ENCODE peak calls at places on chromosomes 2 and 18, in four cellular contexts. C is HepG2, J is K562, F is H1. I is an unnamed sample.

GRCh38 chr2:66803651-66804050 is 368.7 kb downstream of the MEIS1 start:
- DNase-seq in C (no peak), F (no peak), J (no peak), I (no peak)

GRCh38 chr2:101900375-101900774 is 91.4 kb upstream of the IL1R2 start:
- DNase-seq in J (no peak), C (no peak), F (no peak), I (no peak)

GRCh38 chr2:174836345-174836999 is 72.2 kb upstream of the CHRNA1 start:
- DNase-seq in F (no peak), J (no peak), C (no peak), I (no peak)

GRCh38 chr2:98387478-98387877 is 41.2 kb downstream of the CNGA3 start:
- DNase-seq in C (no peak), F (no peak), J (no peak), I (no peak)

GRCh38 chr18:75923169-75923568 is 495.7 kb upstream of the SMIM21 start:
- DNase-seq in C (no peak), F (no peak), J (no peak), I (no peak)

GRCh38 chr2:29108225-29108624 is 7.0 kb upstream of the CLIP4 start:
- DNase-seq in C (peak), F (no peak), J (no peak), I (no peak)

GRCh38 chr18:41532344-41533086 is 422.5 kb upstream of the PIK3C3 start:
- DNase-seq in C (no peak), F (no peak), J (no peak), I (no peak)

GRCh38 chr2:229445013-229445412 is 173.9 kb upstream of the PID1 start:
- DNase-seq in J (no peak), F (peak), C (peak), I (no peak)

GRCh38 chr2:199019898-199020507 is 437.7 kb downstream of the SATB2 start:
- DNase-seq in F (no peak), C (peak), J (no peak), I (peak)

GRCh38 chr2:9844036-9844483 is 786 bp downstream of the TAF1B start:
- DNase-seq in C (no peak), F (no peak), J (no peak), I (no peak)

GRCh38 chr2:233816771-233817170 is 37.6 kb downstream of the HJURP start:
- DNase-seq in J (no peak), C (no peak), F (no peak), I (no peak)

GRCh38 chr18:23239885-23240608 is 104.8 kb downstream of the CABLES1 start:
- DNase-seq in J (no peak), C (no peak), F (no peak), I (no peak)

GRCh38 chr2:235703711-235704295 is 210.0 kb downstream of the AGAP1 start:
- DNase-seq in F (no peak), J (no peak), C (no peak), I (no peak)

GRCh38 chr2:55168221-55169154 is 63.6 kb downstream of the CLHC1 start:
- DNase-seq in J (no peak), F (no peak), C (peak), I (no peak)

GRCh38 chr2:202564226-202564625 is 70.5 kb upstream of the FAM117B start:
- DNase-seq in F (no peak), J (no peak), C (no peak), I (no peak)

GRCh38 chr2:191467113-191467512 is 210.8 kb upstream of the NABP1 start:
- DNase-seq in J (no peak), F (no peak), C (no peak), I (no peak)
- TF ChIP-seq ATF2 in J (no peak), F (no peak), C (no peak), I (no peak)

GRCh38 chr2:126886201-126886905 is 12.3 kb upstream of the TEX51 start:
- DNase-seq in C (peak), F (peak), J (peak), I (peak)

GRCh38 chr2:126885701-126886121 is 13.0 kb upstream of the TEX51 start:
- DNase-seq in C (no peak), J (no peak), F (no peak), I (peak)

GRCh38 chr2:126886906-126887280 is 11.8 kb upstream of the TEX51 start:
- DNase-seq in F (no peak), C (no peak), J (no peak), I (no peak)

GRCh38 chr2:126883661-126884030 is 15.0 kb upstream of the TEX51 start:
- DNase-seq in J (no peak), C (no peak), F (no peak), I (no peak)

GRCh38 chr2:126884861-126885481 is 13.7 kb upstream of the TEX51 start:
- DNase-seq in C (no peak), F (no peak), J (no peak), I (no peak)
- TF ChIP-seq ATF2 in C (no peak), F (no peak), J (no peak), I (no peak)

GRCh38 chr2:182792441-182792840 is 74.0 kb downstream of the FRZB start:
- DNase-seq in J (no peak), F (no peak), C (no peak), I (no peak)
- TF ChIP-seq ATF2 in J (no peak), F (no peak), C (no peak), I (no peak)

DNA sequence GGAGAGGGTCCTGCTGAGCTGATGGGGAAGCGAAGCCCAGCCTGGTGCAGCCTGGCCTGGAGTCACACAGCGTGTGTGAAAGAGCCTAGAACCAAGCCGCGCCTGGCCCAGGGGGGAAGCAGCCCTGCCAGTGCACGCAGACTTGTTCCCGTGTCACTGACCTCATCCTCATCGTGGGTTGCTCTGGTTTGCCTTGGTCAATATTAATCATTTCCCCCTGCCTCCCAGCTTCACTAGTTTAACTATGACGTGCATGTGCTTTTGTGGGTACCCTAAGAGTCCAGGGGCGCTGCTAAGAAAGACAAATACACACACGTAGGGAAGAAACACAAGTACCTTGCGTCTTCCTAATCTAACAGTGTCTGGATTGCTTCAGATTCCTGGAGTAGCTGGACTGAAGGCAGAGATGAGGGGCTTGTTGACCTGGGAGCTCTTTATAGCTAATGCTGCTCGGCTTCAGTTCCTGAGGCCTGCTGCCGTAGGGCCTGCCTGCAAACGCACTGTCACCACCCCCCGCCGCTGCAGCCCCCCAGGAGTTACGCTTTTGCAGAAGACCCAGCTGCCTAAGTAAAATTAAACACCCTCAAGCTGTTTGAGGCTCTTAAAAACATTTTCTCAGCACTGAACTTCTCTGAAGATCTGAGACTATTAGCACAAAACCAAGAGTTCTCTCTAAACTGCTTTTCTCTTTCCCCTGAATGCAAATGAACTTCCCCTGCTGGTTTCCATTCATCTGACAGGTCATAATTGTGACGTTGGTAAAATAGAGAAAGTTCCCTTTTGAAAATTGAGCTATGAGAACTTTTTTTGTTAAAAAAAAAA is 159.2 kb downstream of the FAM210A start:
- DNase-seq in C (no peak), J (no peak), F (no peak), I (no peak)
- TF ChIP-seq ATF2 in C (no peak), J (no peak), F (no peak), I (no peak)

GRCh38 chr2:119480184-119480583 is 44.1 kb downstream of the SCTR start:
- DNase-seq in F (no peak), C (no peak), J (no peak), I (no peak)

GRCh38 chr2:119480718-119481142 is 43.6 kb downstream of the SCTR start:
- DNase-seq in F (no peak), J (peak), C (peak), I (no peak)

GRCh38 chr2:119476301-119477117 is 44.9 kb downstream of the TMEM37 start:
- DNase-seq in F (peak), J (peak), C (peak), I (peak)

GRCh38 chr2:119475857-119476244 is 44.2 kb downstream of the TMEM37 start:
- DNase-seq in C (no peak), F (no peak), J (no peak), I (no peak)

DNA sequence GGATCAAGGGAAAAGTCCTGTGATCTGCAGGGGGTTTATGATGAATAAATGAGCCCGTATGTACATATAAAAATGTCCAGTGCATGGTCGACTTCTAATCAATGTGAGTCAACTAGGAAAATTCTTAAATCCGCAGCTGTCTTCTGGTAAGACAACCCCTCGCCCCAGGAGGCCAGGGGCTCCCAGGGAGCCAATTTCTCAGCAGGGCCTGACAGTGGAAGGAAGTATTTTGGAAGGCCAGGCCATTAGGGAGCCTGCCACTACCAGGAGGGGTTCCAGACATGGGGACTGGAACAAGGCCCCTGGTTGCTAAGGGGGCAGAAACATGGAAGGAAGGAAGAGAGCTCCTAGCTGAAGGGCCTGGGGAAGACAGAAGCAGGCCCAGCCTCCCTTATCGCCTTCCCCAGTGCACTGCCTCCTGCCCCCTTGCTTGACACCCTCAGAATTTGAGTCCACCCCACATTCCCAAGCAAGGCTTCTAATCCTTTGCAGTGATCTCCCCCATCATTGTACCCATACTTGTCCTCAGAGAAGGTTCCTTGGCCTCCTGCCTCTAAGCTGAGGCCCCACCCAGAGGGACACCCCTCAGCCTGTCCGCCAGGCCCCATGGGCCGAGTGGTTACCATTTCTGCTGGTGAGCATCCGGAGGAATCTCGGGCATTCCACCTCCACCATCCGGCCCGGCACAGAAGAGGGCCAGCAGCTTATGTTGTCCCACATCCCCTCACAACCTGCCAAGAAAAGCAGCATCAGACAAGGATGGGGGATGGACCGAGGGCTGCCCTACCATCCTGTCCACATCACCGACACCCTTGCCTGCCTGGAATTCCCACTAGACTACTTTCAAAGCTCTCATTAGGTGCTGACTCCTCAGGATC is 45.9 kb downstream of the SCTR start:
- DNase-seq in F (no peak), C (no peak), J (no peak), I (no peak)
- TF ChIP-seq ATF2 in F (no peak), C (no peak), J (no peak), I (no peak)

GRCh38 chr18:9380571-9381390 is 46.2 kb downstream of the TWSG1 start:
- DNase-seq in J (no peak), F (no peak), C (no peak), I (no peak)
- TF ChIP-seq ATF2 in J (no peak), F (no peak), C (no peak), I (no peak)

DNA sequence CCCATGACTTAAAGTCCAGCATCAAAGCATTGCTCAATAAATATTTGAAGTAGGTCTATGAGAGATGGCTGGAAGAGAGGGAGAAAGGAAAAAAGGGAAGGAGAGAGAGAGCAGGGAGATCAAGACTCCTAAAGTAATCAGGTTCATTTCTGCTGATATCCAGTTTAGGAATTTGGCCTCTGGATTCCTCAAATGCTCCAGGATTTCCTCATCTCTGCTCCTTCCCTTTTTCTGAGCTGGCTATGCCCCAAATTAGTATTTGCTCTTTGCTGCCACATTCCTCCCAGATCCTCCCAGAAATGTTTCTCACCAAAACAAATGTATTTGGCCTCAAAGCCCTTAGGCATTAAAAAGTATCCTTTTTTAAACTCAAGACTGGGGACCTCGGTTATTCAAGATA is 739.3 kb upstream of the CHAC2 start:
- DNase-seq in C (no peak), J (no peak), F (no peak), I (no peak)
- TF ChIP-seq ATF2 in C (no peak), J (no peak), F (no peak), I (no peak)

GRCh38 chr2:238938460-238939055 is 90.7 kb downstream of the TWIST2 start:
- DNase-seq in C (no peak), J (no peak), F (no peak), I (no peak)
- TF ChIP-seq ATF2 in C (no peak), J (no peak), F (no peak), I (no peak)

I was measured in WTC11.